ENCODE peak calls at places on chromosomes 12 and 14, in seven cellular contexts. One of them, this sample, is unnamed.

GRCh38 chr12:98352835-98353234 is 162.6 kb upstream of the TMPO start:
- DNase-seq in GM23338: no peak
- DNase-seq in astrocyte: peak
- DNase-seq in IMR-90: no peak
- DNase-seq in fibroblast of villous mesenchyme: no peak
- DNase-seq in body of pancreas: no peak
- DNase-seq in A549: peak
- DNase-seq in this sample: no peak

GRCh38 chr12:23851602-23852001 is 97.9 kb downstream of the SOX5 start:
- DNase-seq in IMR-90: no peak
- DNase-seq in body of pancreas: no peak
- DNase-seq in fibroblast of villous mesenchyme: no peak
- DNase-seq in GM23338: no peak
- DNase-seq in A549: no peak
- DNase-seq in astrocyte: no peak
- DNase-seq in this sample: no peak

GRCh38 chr12:62933220-62933870 is 1.6 kb downstream of the PPM1H start:
- DNase-seq in A549: peak
- DNase-seq in IMR-90: no peak
- DNase-seq in astrocyte: no peak
- DNase-seq in fibroblast of villous mesenchyme: no peak
- DNase-seq in GM23338: peak
- DNase-seq in body of pancreas: peak
- DNase-seq in this sample: peak

GRCh38 chr12:42281281-42281680 is 43.2 kb upstream of the YAF2 start:
- DNase-seq in IMR-90: no peak
- DNase-seq in GM23338: no peak
- DNase-seq in body of pancreas: no peak
- DNase-seq in A549: no peak
- DNase-seq in astrocyte: no peak
- DNase-seq in fibroblast of villous mesenchyme: no peak
- DNase-seq in this sample: no peak

GRCh38 chr12:55829967-55830600 is 697 bp upstream of the DNAJC14 start:
- DNase-seq in astrocyte: no peak
- DNase-seq in IMR-90: no peak
- DNase-seq in GM23338: peak
- DNase-seq in A549: peak
- DNase-seq in body of pancreas: peak
- DNase-seq in fibroblast of villous mesenchyme: no peak
- DNase-seq in this sample: peak

GRCh38 chr12:68425998-68426397 is 93.8 kb upstream of the MDM1 start:
- DNase-seq in GM23338: no peak
- DNase-seq in body of pancreas: no peak
- DNase-seq in IMR-90: peak
- DNase-seq in fibroblast of villous mesenchyme: peak
- DNase-seq in A549: no peak
- DNase-seq in astrocyte: peak
- DNase-seq in this sample: peak

GRCh38 chr12:124847675-124848074 is 16.0 kb downstream of the SCARB1 start:
- DNase-seq in astrocyte: peak
- DNase-seq in GM23338: no peak
- DNase-seq in IMR-90: peak
- DNase-seq in body of pancreas: no peak
- DNase-seq in fibroblast of villous mesenchyme: peak
- DNase-seq in A549: no peak
- DNase-seq in this sample: no peak

GRCh38 chr14:21205678-21206581 is 50.1 kb upstream of the OR5AU1 start:
- DNase-seq in A549: no peak
- DNase-seq in fibroblast of villous mesenchyme: no peak
- DNase-seq in IMR-90: no peak
- DNase-seq in astrocyte: no peak
- DNase-seq in body of pancreas: no peak
- DNase-seq in GM23338: no peak
- DNase-seq in this sample: no peak

GRCh38 chr12:22443379-22444316 is 100.7 kb downstream of the C2CD5 start:
- DNase-seq in GM23338: peak
- DNase-seq in IMR-90: peak
- DNase-seq in A549: peak
- DNase-seq in astrocyte: peak
- DNase-seq in body of pancreas: peak
- DNase-seq in fibroblast of villous mesenchyme: peak
- DNase-seq in this sample: peak

GRCh38 chr12:109612975-109613502 is 39.4 kb downstream of the MVK start:
- DNase-seq in A549: peak
- DNase-seq in fibroblast of villous mesenchyme: peak
- DNase-seq in body of pancreas: no peak
- DNase-seq in IMR-90: peak
- DNase-seq in astrocyte: no peak
- DNase-seq in GM23338: peak
- DNase-seq in this sample: no peak

GRCh38 chr12:85468356-85469157 is 188.5 kb downstream of the ALX1 start:
- DNase-seq in A549: peak
- DNase-seq in fibroblast of villous mesenchyme: peak
- DNase-seq in body of pancreas: peak
- DNase-seq in GM23338: peak
- DNase-seq in astrocyte: peak
- DNase-seq in IMR-90: peak
- DNase-seq in this sample: peak

GRCh38 chr12:88420460-88420859 is 159.8 kb downstream of the KITLG start:
- DNase-seq in body of pancreas: no peak
- DNase-seq in fibroblast of villous mesenchyme: peak
- DNase-seq in IMR-90: peak
- DNase-seq in A549: peak
- DNase-seq in GM23338: no peak
- DNase-seq in astrocyte: peak
- DNase-seq in this sample: no peak

GRCh38 chr14:99254391-99255009 is 17.5 kb downstream of the BCL11B start:
- DNase-seq in IMR-90: no peak
- DNase-seq in body of pancreas: no peak
- DNase-seq in fibroblast of villous mesenchyme: no peak
- DNase-seq in A549: no peak
- DNase-seq in GM23338: no peak
- DNase-seq in astrocyte: no peak
- DNase-seq in this sample: no peak

GRCh38 chr14:76917759-76918175 is 91.6 kb downstream of the LRRC74A start:
- DNase-seq in fibroblast of villous mesenchyme: no peak
- DNase-seq in GM23338: no peak
- DNase-seq in IMR-90: no peak
- DNase-seq in A549: no peak
- DNase-seq in body of pancreas: peak
- DNase-seq in astrocyte: no peak
- DNase-seq in this sample: no peak

GRCh38 chr14:81946808-81947798 is 413.4 kb upstream of the SEL1L start:
- DNase-seq in body of pancreas: no peak
- DNase-seq in IMR-90: no peak
- DNase-seq in fibroblast of villous mesenchyme: no peak
- DNase-seq in A549: no peak
- DNase-seq in GM23338: no peak
- DNase-seq in astrocyte: peak
- DNase-seq in this sample: no peak

GRCh38 chr12:126974779-126975178 is 1292.2 kb upstream of the TMEM132C start:
- DNase-seq in astrocyte: no peak
- DNase-seq in body of pancreas: no peak
- DNase-seq in A549: no peak
- DNase-seq in fibroblast of villous mesenchyme: no peak
- DNase-seq in IMR-90: no peak
- DNase-seq in GM23338: peak
- DNase-seq in this sample: peak

GRCh38 chr12:108640802-108641445 is 7.2 kb upstream of the SELPLG start:
- DNase-seq in fibroblast of villous mesenchyme: peak
- DNase-seq in astrocyte: peak
- DNase-seq in GM23338: no peak
- DNase-seq in body of pancreas: no peak
- DNase-seq in A549: no peak
- DNase-seq in IMR-90: peak
- DNase-seq in this sample: peak

GRCh38 chr12:8697476-8698131 is at the start of gene RIMKLB:
- DNase-seq in fibroblast of villous mesenchyme: peak
- DNase-seq in A549: peak
- DNase-seq in IMR-90: peak
- DNase-seq in GM23338: peak
- DNase-seq in body of pancreas: peak
- DNase-seq in astrocyte: peak
- DNase-seq in this sample: peak
- H3K4me3 ChIP-seq in fibroblast of villous mesenchyme: peak
- H3K4me3 ChIP-seq in A549: peak
- H3K4me3 ChIP-seq in IMR-90: peak
- H3K4me3 ChIP-seq in GM23338: peak
- H3K4me3 ChIP-seq in body of pancreas: peak
- H3K4me3 ChIP-seq in astrocyte: peak
- H3K4me3 ChIP-seq in this sample: peak

DNA sequence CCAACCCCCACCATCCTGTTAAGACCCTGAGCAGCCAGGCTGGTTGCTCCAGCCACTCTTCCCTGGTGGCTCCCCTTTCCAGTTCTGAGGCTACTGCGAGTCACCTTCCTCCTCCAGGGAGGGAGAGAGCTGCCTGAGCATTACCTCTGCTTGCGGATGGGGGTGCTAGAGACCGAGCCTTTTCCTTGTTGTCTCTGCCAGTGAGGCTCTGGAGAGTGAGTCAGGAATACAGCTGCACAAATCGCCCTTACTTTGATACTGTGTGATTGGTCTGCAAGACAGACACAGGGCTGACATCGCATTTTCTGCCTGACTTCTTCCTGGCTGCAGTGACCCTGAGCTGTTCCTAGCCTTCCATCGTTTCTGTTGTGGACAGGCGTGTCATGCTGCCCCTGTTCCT is 94.3 kb downstream of the SLC25A47 start:
- DNase-seq in fibroblast of villous mesenchyme: peak
- DNase-seq in body of pancreas: peak
- DNase-seq in IMR-90: peak
- DNase-seq in A549: peak
- DNase-seq in GM23338: peak
- DNase-seq in astrocyte: peak
- DNase-seq in this sample: peak
- TF ChIP-seq CTCF in fibroblast of villous mesenchyme: peak
- TF ChIP-seq CTCF in body of pancreas: peak
- TF ChIP-seq CTCF in IMR-90: peak
- TF ChIP-seq CTCF in A549: peak
- TF ChIP-seq CTCF in GM23338: peak
- TF ChIP-seq CTCF in astrocyte: peak
- TF ChIP-seq CTCF in this sample: peak

GRCh38 chr14:51870620-51871019 is 10.2 kb downstream of the GNG2 start:
- DNase-seq in GM23338: no peak
- DNase-seq in body of pancreas: no peak
- DNase-seq in A549: no peak
- DNase-seq in IMR-90: no peak
- DNase-seq in astrocyte: no peak
- DNase-seq in fibroblast of villous mesenchyme: no peak
- DNase-seq in this sample: no peak
- H3K4me3 ChIP-seq in GM23338: no peak
- H3K4me3 ChIP-seq in body of pancreas: no peak
- H3K4me3 ChIP-seq in A549: no peak
- H3K4me3 ChIP-seq in IMR-90: no peak
- H3K4me3 ChIP-seq in astrocyte: no peak
- H3K4me3 ChIP-seq in fibroblast of villous mesenchyme: no peak
- H3K4me3 ChIP-seq in this sample: no peak

GRCh38 chr12:64696065-64696741 is 63.0 kb downstream of the GNS start:
- DNase-seq in IMR-90: peak
- DNase-seq in fibroblast of villous mesenchyme: peak
- DNase-seq in body of pancreas: no peak
- DNase-seq in astrocyte: no peak
- DNase-seq in GM23338: no peak
- DNase-seq in A549: peak
- DNase-seq in this sample: peak
- TF ChIP-seq CTCF in IMR-90: peak
- TF ChIP-seq CTCF in fibroblast of villous mesenchyme: peak
- TF ChIP-seq CTCF in body of pancreas: peak
- TF ChIP-seq CTCF in astrocyte: peak
- TF ChIP-seq CTCF in GM23338: peak
- TF ChIP-seq CTCF in A549: peak
- TF ChIP-seq CTCF in this sample: peak

DNA sequence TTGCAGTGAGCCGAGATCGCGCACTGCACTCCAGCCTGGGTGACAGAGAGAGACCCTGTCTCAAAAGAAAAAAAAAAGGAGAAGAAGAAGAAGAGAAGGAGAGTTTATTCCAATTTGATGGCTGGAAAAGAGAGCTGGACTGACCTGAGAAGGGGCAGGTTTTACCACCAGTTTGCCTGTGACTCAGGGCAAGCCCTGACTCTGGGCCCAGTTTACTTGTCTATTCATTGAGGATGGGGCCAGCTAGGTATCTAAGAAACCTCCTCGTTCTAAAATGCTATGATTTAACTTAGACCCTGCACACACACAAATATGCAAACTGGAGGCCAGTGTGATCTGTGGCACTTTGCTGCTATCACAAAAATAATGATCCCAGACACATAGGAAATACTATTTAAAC is 155.0 kb downstream of the FOXN3 start:
- DNase-seq in IMR-90: no peak
- DNase-seq in astrocyte: no peak
- DNase-seq in A549: no peak
- DNase-seq in GM23338: no peak
- DNase-seq in fibroblast of villous mesenchyme: no peak
- DNase-seq in body of pancreas: no peak
- DNase-seq in this sample: no peak
- H3K4me3 ChIP-seq in IMR-90: no peak
- H3K4me3 ChIP-seq in astrocyte: no peak
- H3K4me3 ChIP-seq in A549: no peak
- H3K4me3 ChIP-seq in GM23338: no peak
- H3K4me3 ChIP-seq in fibroblast of villous mesenchyme: no peak
- H3K4me3 ChIP-seq in body of pancreas: no peak
- H3K4me3 ChIP-seq in this sample: no peak

GRCh38 chr12:44502681-44503080 is 373.4 kb downstream of the NELL2 start:
- DNase-seq in IMR-90: no peak
- DNase-seq in astrocyte: no peak
- DNase-seq in fibroblast of villous mesenchyme: no peak
- DNase-seq in GM23338: peak
- DNase-seq in A549: no peak
- DNase-seq in body of pancreas: no peak
- DNase-seq in this sample: no peak
- TF ChIP-seq CTCF in IMR-90: no peak
- TF ChIP-seq CTCF in astrocyte: no peak
- TF ChIP-seq CTCF in fibroblast of villous mesenchyme: no peak
- TF ChIP-seq CTCF in GM23338: no peak
- TF ChIP-seq CTCF in A549: no peak
- TF ChIP-seq CTCF in body of pancreas: no peak
- TF ChIP-seq CTCF in this sample: no peak

DNA sequence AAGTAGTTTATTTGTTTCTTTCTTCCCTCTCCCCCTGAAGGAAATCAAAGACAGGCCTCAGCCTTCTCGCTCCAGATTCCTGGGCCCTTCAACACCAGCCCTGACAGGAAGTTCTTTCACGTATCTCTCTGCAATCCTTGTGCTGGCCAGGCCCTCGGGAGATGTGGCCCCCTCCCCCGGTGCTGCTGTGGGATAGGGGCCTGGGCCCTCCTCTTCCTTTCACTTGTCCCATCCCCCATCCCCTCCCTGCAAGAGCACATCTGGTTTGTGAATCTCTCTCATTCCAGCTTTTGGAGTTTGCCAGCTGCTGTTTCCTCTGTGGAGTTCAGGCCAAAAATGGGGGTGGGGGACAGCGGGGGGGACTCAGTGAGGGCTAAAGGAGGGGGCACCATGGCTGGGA is 7.2 kb downstream of the LRP1 start:
- DNase-seq in astrocyte: no peak
- DNase-seq in A549: no peak
- DNase-seq in body of pancreas: no peak
- DNase-seq in fibroblast of villous mesenchyme: peak
- DNase-seq in IMR-90: peak
- DNase-seq in GM23338: peak
- DNase-seq in this sample: peak
- H3K4me3 ChIP-seq in astrocyte: no peak
- H3K4me3 ChIP-seq in A549: no peak
- H3K4me3 ChIP-seq in body of pancreas: no peak
- H3K4me3 ChIP-seq in fibroblast of villous mesenchyme: peak
- H3K4me3 ChIP-seq in IMR-90: no peak
- H3K4me3 ChIP-seq in GM23338: no peak
- H3K4me3 ChIP-seq in this sample: no peak